ENCODE peak calls at places on chromosomes 12 and 14, in seven cellular contexts. One of them, this sample, is unnamed. For H3K4me1, the result is how much of the 10 kb centered on the place peaks cover.

GRCh38 chr14:76657404-76657803 is 103.9 kb upstream of the VASH1 start:
- DNase-seq in stomach: no peak
- DNase-seq in heart left ventricle: no peak
- DNase-seq in tibial nerve: no peak
- DNase-seq in hepatocyte: no peak
- DNase-seq in naive thymus-derived CD4-positive, alpha-beta T cell: no peak
- DNase-seq in breast epithelium: no peak
- DNase-seq in this sample: no peak

GRCh38 chr12:23433121-23433520 is 516.3 kb downstream of the SOX5 start:
- DNase-seq in stomach: no peak
- DNase-seq in heart left ventricle: no peak
- DNase-seq in tibial nerve: no peak
- DNase-seq in hepatocyte: no peak
- DNase-seq in naive thymus-derived CD4-positive, alpha-beta T cell: no peak
- DNase-seq in breast epithelium: no peak
- DNase-seq in this sample: no peak

GRCh38 chr12:122861586-122861970 is 26.3 kb downstream of the HIP1R start:
- DNase-seq in stomach: no peak
- DNase-seq in heart left ventricle: peak
- DNase-seq in tibial nerve: no peak
- DNase-seq in hepatocyte: no peak
- DNase-seq in naive thymus-derived CD4-positive, alpha-beta T cell: no peak
- DNase-seq in breast epithelium: peak
- DNase-seq in this sample: no peak

GRCh38 chr12:54163147-54163546 is 25.6 kb downstream of the SMUG1 start:
- DNase-seq in stomach: no peak
- DNase-seq in heart left ventricle: no peak
- DNase-seq in tibial nerve: no peak
- DNase-seq in hepatocyte: no peak
- DNase-seq in naive thymus-derived CD4-positive, alpha-beta T cell: no peak
- DNase-seq in breast epithelium: no peak
- DNase-seq in this sample: no peak

GRCh38 chr14:105117257-105117646 is 51.3 kb downstream of the JAG2 start:
- DNase-seq in stomach: no peak
- DNase-seq in heart left ventricle: no peak
- DNase-seq in tibial nerve: no peak
- DNase-seq in hepatocyte: no peak
- DNase-seq in naive thymus-derived CD4-positive, alpha-beta T cell: no peak
- DNase-seq in breast epithelium: peak
- DNase-seq in this sample: no peak

GRCh38 chr14:20986811-20987210 is 3.0 kb upstream of the METTL17 start:
- DNase-seq in stomach: no peak
- DNase-seq in heart left ventricle: no peak
- DNase-seq in tibial nerve: no peak
- DNase-seq in hepatocyte: peak
- DNase-seq in naive thymus-derived CD4-positive, alpha-beta T cell: no peak
- DNase-seq in breast epithelium: no peak
- DNase-seq in this sample: no peak

GRCh38 chr12:54394281-54394719 is 9.8 kb upstream of the ZNF385A start:
- DNase-seq in stomach: peak
- DNase-seq in heart left ventricle: no peak
- DNase-seq in tibial nerve: no peak
- DNase-seq in hepatocyte: peak
- DNase-seq in naive thymus-derived CD4-positive, alpha-beta T cell: no peak
- DNase-seq in breast epithelium: no peak
- DNase-seq in this sample: peak

GRCh38 chr12:43930032-43930431 is 94.2 kb downstream of the TMEM117 start:
- DNase-seq in stomach: no peak
- DNase-seq in heart left ventricle: no peak
- DNase-seq in tibial nerve: no peak
- DNase-seq in hepatocyte: no peak
- DNase-seq in naive thymus-derived CD4-positive, alpha-beta T cell: no peak
- DNase-seq in breast epithelium: no peak
- DNase-seq in this sample: no peak

GRCh38 chr14:86802726-86803125 is 1190.3 kb downstream of the GALC start:
- DNase-seq in stomach: no peak
- DNase-seq in heart left ventricle: no peak
- DNase-seq in tibial nerve: no peak
- DNase-seq in hepatocyte: no peak
- DNase-seq in naive thymus-derived CD4-positive, alpha-beta T cell: no peak
- DNase-seq in breast epithelium: no peak
- DNase-seq in this sample: no peak

GRCh38 chr12:28711411-28711810 is 437.7 kb upstream of the FAR2 start:
- DNase-seq in stomach: no peak
- DNase-seq in heart left ventricle: no peak
- DNase-seq in tibial nerve: no peak
- DNase-seq in hepatocyte: no peak
- DNase-seq in naive thymus-derived CD4-positive, alpha-beta T cell: no peak
- DNase-seq in breast epithelium: no peak
- DNase-seq in this sample: no peak

GRCh38 chr14:92632546-92633273 is 115.7 kb downstream of the LGMN start:
- DNase-seq in stomach: no peak
- DNase-seq in heart left ventricle: no peak
- DNase-seq in tibial nerve: no peak
- DNase-seq in hepatocyte: no peak
- DNase-seq in naive thymus-derived CD4-positive, alpha-beta T cell: no peak
- DNase-seq in breast epithelium: no peak
- DNase-seq in this sample: no peak

GRCh38 chr14:48936881-48937280 is 649.3 kb downstream of the RPS29 start:
- DNase-seq in stomach: no peak
- DNase-seq in heart left ventricle: no peak
- DNase-seq in tibial nerve: no peak
- DNase-seq in hepatocyte: no peak
- DNase-seq in naive thymus-derived CD4-positive, alpha-beta T cell: no peak
- DNase-seq in breast epithelium: no peak
- DNase-seq in this sample: no peak

GRCh38 chr12:29889737-29890136 is 106.0 kb upstream of the TMTC1 start:
- DNase-seq in stomach: peak
- DNase-seq in heart left ventricle: no peak
- DNase-seq in tibial nerve: peak
- DNase-seq in hepatocyte: peak
- DNase-seq in naive thymus-derived CD4-positive, alpha-beta T cell: no peak
- DNase-seq in breast epithelium: no peak
- DNase-seq in this sample: peak

GRCh38 chr12:55830601-55831406 is 1.4 kb upstream of the DNAJC14 start:
- DNase-seq in stomach: peak
- DNase-seq in heart left ventricle: peak
- DNase-seq in tibial nerve: peak
- DNase-seq in hepatocyte: peak
- DNase-seq in naive thymus-derived CD4-positive, alpha-beta T cell: peak
- DNase-seq in breast epithelium: no peak
- DNase-seq in this sample: peak

GRCh38 chr14:60652674-60653387 is 3.6 kb upstream of the SIX1 start:
- DNase-seq in stomach: no peak
- DNase-seq in heart left ventricle: no peak
- DNase-seq in tibial nerve: no peak
- DNase-seq in hepatocyte: no peak
- DNase-seq in naive thymus-derived CD4-positive, alpha-beta T cell: no peak
- DNase-seq in breast epithelium: no peak
- DNase-seq in this sample: peak

GRCh38 chr12:29858270-29858786 is 74.6 kb upstream of the TMTC1 start:
- DNase-seq in stomach: no peak
- DNase-seq in heart left ventricle: no peak
- DNase-seq in tibial nerve: no peak
- DNase-seq in hepatocyte: no peak
- DNase-seq in naive thymus-derived CD4-positive, alpha-beta T cell: no peak
- DNase-seq in breast epithelium: no peak
- DNase-seq in this sample: no peak

GRCh38 chr12:128365831-128366231 is 98.9 kb downstream of the TMEM132C start:
- DNase-seq in stomach: no peak
- DNase-seq in heart left ventricle: no peak
- DNase-seq in tibial nerve: no peak
- DNase-seq in hepatocyte: peak
- DNase-seq in naive thymus-derived CD4-positive, alpha-beta T cell: no peak
- DNase-seq in breast epithelium: no peak
- DNase-seq in this sample: no peak

GRCh38 chr12:108519558-108519957 is 4.5 kb downstream of the FICD start:
- DNase-seq in stomach: no peak
- DNase-seq in heart left ventricle: no peak
- DNase-seq in tibial nerve: no peak
- DNase-seq in hepatocyte: no peak
- DNase-seq in naive thymus-derived CD4-positive, alpha-beta T cell: no peak
- DNase-seq in breast epithelium: no peak
- DNase-seq in this sample: no peak

GRCh38 chr12:33423706-33424105 is 15.9 kb downstream of the SYT10 start:
- DNase-seq in stomach: no peak
- DNase-seq in heart left ventricle: no peak
- DNase-seq in tibial nerve: no peak
- DNase-seq in hepatocyte: no peak
- DNase-seq in naive thymus-derived CD4-positive, alpha-beta T cell: no peak
- DNase-seq in breast epithelium: no peak
- DNase-seq in this sample: no peak

GRCh38 chr14:91114079-91115065 is 499 bp downstream of the DGLUCY start:
- DNase-seq in stomach: peak
- DNase-seq in heart left ventricle: no peak
- DNase-seq in tibial nerve: peak
- DNase-seq in hepatocyte: peak
- DNase-seq in naive thymus-derived CD4-positive, alpha-beta T cell: peak
- DNase-seq in breast epithelium: peak
- DNase-seq in this sample: peak

GRCh38 chr14:72000907-72001306 is 68.7 kb downstream of the RGS6 start:
- DNase-seq in stomach: no peak
- DNase-seq in heart left ventricle: peak
- DNase-seq in tibial nerve: peak
- DNase-seq in hepatocyte: no peak
- DNase-seq in naive thymus-derived CD4-positive, alpha-beta T cell: no peak
- DNase-seq in breast epithelium: no peak
- DNase-seq in this sample: peak

GRCh38 chr14:34629344-34629656 is 648 bp downstream of the SNX6 start:
- DNase-seq in stomach: no peak
- DNase-seq in heart left ventricle: no peak
- DNase-seq in tibial nerve: no peak
- DNase-seq in hepatocyte: no peak
- DNase-seq in naive thymus-derived CD4-positive, alpha-beta T cell: peak
- DNase-seq in breast epithelium: no peak
- DNase-seq in this sample: no peak

GRCh38 chr12:116202433-116202832 is 75.1 kb downstream of the MED13L start:
- DNase-seq in stomach: no peak
- DNase-seq in heart left ventricle: no peak
- DNase-seq in tibial nerve: no peak
- DNase-seq in hepatocyte: no peak
- DNase-seq in naive thymus-derived CD4-positive, alpha-beta T cell: no peak
- DNase-seq in breast epithelium: no peak
- DNase-seq in this sample: peak

GRCh38 chr14:55354500-55354899 is 57.1 kb downstream of the ATG14 start:
- DNase-seq in stomach: peak
- DNase-seq in heart left ventricle: no peak
- DNase-seq in tibial nerve: no peak
- DNase-seq in hepatocyte: peak
- DNase-seq in naive thymus-derived CD4-positive, alpha-beta T cell: peak
- DNase-seq in breast epithelium: no peak
- DNase-seq in this sample: peak

DNA sequence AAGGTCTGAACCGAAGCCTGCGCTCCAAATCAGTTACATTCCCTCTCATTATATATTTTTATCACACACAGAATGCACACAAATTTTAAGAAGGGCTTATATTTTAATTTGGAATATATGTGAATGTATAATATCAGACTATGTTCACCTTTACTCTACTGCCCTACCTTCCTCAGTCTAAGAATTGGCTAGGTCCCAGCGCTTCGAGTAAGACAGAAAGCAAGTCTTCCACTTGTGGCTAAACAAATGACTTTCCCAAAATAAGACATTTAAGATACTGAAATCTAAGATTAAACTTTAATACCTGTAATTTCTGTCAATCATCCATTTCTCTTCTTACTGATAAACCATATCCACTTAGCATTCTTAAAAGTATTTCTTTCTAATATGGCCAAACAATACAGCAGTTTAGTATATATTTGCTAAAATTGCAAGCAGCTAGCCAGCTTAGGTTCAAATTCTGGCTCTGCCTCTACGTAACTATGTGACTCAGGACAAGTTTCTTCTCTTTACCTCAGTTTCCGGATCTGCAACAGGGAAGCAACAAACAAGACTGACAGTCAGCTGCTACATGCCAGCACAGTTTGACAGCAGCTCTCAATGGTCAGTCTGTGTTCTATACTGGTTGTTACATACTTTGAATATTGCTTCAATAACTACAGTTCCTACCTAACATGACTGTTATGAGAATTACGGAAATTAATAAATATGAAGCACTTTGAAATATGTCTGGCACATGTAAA is 2.0 kb downstream of the INTS13 start:
- DNase-seq in stomach: no peak
- DNase-seq in heart left ventricle: no peak
- DNase-seq in tibial nerve: no peak
- DNase-seq in hepatocyte: no peak
- DNase-seq in naive thymus-derived CD4-positive, alpha-beta T cell: no peak
- DNase-seq in breast epithelium: no peak
- DNase-seq in this sample: no peak
- H3K4me1 ChIP-seq in stomach: under half
- H3K4me1 ChIP-seq in heart left ventricle: under half
- H3K4me1 ChIP-seq in tibial nerve: under half
- H3K4me1 ChIP-seq in hepatocyte: under half
- H3K4me1 ChIP-seq in naive thymus-derived CD4-positive, alpha-beta T cell: under half
- H3K4me1 ChIP-seq in breast epithelium: under half
- H3K4me1 ChIP-seq in this sample: under half

DNA sequence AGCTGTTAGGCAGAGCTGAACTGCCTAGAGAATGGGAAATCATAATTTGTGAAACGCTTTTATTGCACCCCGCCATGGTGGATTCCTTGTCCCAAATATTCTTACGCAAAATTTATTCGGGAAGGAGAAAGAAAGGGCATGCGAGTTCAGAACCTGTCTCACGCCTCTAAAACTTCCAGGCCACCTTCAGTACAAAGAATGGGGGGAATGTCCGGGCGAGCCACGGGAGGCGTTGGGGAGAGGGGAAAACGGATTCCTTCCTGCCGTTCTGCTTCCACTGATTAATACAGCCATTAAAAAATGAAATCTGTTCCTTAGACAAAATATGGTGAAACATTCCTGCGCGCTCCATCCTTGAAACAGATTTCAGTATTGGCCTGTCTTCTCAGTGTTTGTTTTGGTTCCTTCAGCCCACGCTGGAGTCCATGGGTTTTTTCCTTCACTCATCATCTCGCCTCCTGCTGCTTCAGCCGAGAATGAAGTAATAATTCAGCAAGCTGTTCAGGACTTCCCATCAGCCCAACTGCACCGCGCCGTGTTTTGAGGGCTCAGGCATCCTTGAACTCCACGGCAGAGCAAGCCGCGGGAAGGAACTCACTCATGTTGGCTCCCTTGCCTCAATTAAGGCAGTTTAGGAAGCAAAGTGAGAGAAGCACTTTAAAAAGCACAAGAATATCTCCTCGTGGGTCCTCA is 47.7 kb upstream of the CDKN3 start:
- DNase-seq in stomach: no peak
- DNase-seq in heart left ventricle: peak
- DNase-seq in tibial nerve: no peak
- DNase-seq in hepatocyte: no peak
- DNase-seq in naive thymus-derived CD4-positive, alpha-beta T cell: no peak
- DNase-seq in breast epithelium: no peak
- DNase-seq in this sample: no peak
- H3K4me3 ChIP-seq in stomach: no peak
- H3K4me3 ChIP-seq in heart left ventricle: no peak
- H3K4me3 ChIP-seq in tibial nerve: no peak
- H3K4me3 ChIP-seq in hepatocyte: no peak
- H3K4me3 ChIP-seq in naive thymus-derived CD4-positive, alpha-beta T cell: no peak
- H3K4me3 ChIP-seq in breast epithelium: peak
- H3K4me3 ChIP-seq in this sample: no peak

GRCh38 chr12:1582709-1583050 is 11.7 kb downstream of the FBXL14 start:
- DNase-seq in stomach: no peak
- DNase-seq in heart left ventricle: no peak
- DNase-seq in tibial nerve: no peak
- DNase-seq in hepatocyte: no peak
- DNase-seq in naive thymus-derived CD4-positive, alpha-beta T cell: no peak
- DNase-seq in breast epithelium: no peak
- DNase-seq in this sample: no peak
- H3K4me1 ChIP-seq in stomach: under half
- H3K4me1 ChIP-seq in heart left ventricle: under half
- H3K4me1 ChIP-seq in tibial nerve: under half
- H3K4me1 ChIP-seq in hepatocyte: under half
- H3K4me1 ChIP-seq in naive thymus-derived CD4-positive, alpha-beta T cell: under half
- H3K4me1 ChIP-seq in breast epithelium: under half
- H3K4me1 ChIP-seq in this sample: under half

GRCh38 chr12:120847392-120848157 is 56.6 kb downstream of the SPPL3 start:
- DNase-seq in stomach: no peak
- DNase-seq in heart left ventricle: no peak
- DNase-seq in tibial nerve: no peak
- DNase-seq in hepatocyte: no peak
- DNase-seq in naive thymus-derived CD4-positive, alpha-beta T cell: no peak
- DNase-seq in breast epithelium: no peak
- DNase-seq in this sample: no peak
- H3K4me3 ChIP-seq in stomach: no peak
- H3K4me3 ChIP-seq in heart left ventricle: no peak
- H3K4me3 ChIP-seq in tibial nerve: no peak
- H3K4me3 ChIP-seq in hepatocyte: no peak
- H3K4me3 ChIP-seq in naive thymus-derived CD4-positive, alpha-beta T cell: no peak
- H3K4me3 ChIP-seq in breast epithelium: no peak
- H3K4me3 ChIP-seq in this sample: no peak

This sample was measured in SJCRH30.